ENCODE peak calls at places on chromosomes 11 and 22, in nine cellular contexts. X is Calu3; N is COR-L47; C is M059J; R is head of caudate nucleus; A is anterior cingulate cortex; S is A549; Z is immature natural killer cell; J is effector memory CD4-positive, alpha-beta T cell. Y is an unnamed sample.

GRCh38 chr11:46362146-46363030 is 15.1 kb downstream of the DGKZ start:
- DNase-seq in N (no peak), S (no peak), J (no peak), R (no peak), X (no peak), C (no peak), Z (no peak), A (no peak), Y (no peak)

GRCh38 chr22:37545703-37546435 is 14.4 kb upstream of the CDC42EP1 start:
- DNase-seq in S (peak; percentile 79), R (no peak), X (peak; percentile 84), J (no peak), C (peak; percentile 97), Z (no peak), A (no peak), N (no peak), Y (peak; percentile 90)

GRCh38 chr11:14451825-14452224 is 47.8 kb downstream of the COPB1 start:
- DNase-seq in C (peak; percentile 64), A (no peak), R (no peak), X (no peak), J (no peak), Z (no peak), N (no peak), S (no peak), Y (peak; percentile 25)

GRCh38 chr22:29478326-29479276 is 1.4 kb upstream of the NEFH start:
- DNase-seq in S (peak; percentile 28), C (no peak), X (peak; percentile 30), A (no peak), J (no peak), N (no peak), R (no peak), Z (no peak), Y (no peak)

GRCh38 chr11:67376873-67377808 is 3.7 kb upstream of the CLCF1 start:
- DNase-seq in S (no peak), A (no peak), J (no peak), Z (no peak), X (peak; percentile 43), N (no peak), C (peak; percentile 44), R (no peak), Y (no peak)

GRCh38 chr22:36164621-36165020 is 4.1 kb upstream of the APOL3 start:
- DNase-seq in R (no peak), C (no peak), Z (no peak), X (no peak), A (no peak), J (no peak), N (no peak), S (no peak), Y (no peak)

GRCh38 chr11:77117485-77117884 is 10.6 kb upstream of the MYO7A start:
- DNase-seq in X (no peak), R (no peak), J (no peak), S (no peak), Z (no peak), N (peak; percentile 77), C (no peak), A (no peak), Y (no peak)

GRCh38 chr11:122791411-122791810 is 46.9 kb upstream of the CRTAM start:
- DNase-seq in X (no peak), R (no peak), N (no peak), Z (no peak), A (no peak), J (no peak), S (no peak), C (peak; percentile 72), Y (no peak)

GRCh38 chr11:69131644-69132300 is 24.0 kb upstream of the SMIM38 start:
- DNase-seq in A (no peak), S (peak; percentile 68), N (peak; percentile 23), J (no peak), C (peak; percentile 76), R (peak; percentile 66), Z (no peak), X (peak; percentile 91), Y (peak; percentile 56)

GRCh38 chr22:29994941-29995340 is 85.3 kb upstream of the HORMAD2 start:
- DNase-seq in C (peak; percentile 39), R (no peak), X (peak; percentile 14), N (no peak), S (no peak), Z (no peak), A (no peak), J (no peak), Y (no peak)

GRCh38 chr22:48880749-48881148 is 946.9 kb downstream of the BRD1 start:
- DNase-seq in C (no peak), Z (no peak), X (no peak), S (no peak), A (no peak), J (no peak), R (no peak), N (no peak), Y (no peak)

GRCh38 chr22:22076937-22077703 is 94.5 kb upstream of the TOP3B start:
- DNase-seq in C (no peak), R (peak; percentile 21), N (no peak), J (no peak), S (no peak), X (no peak), Z (no peak), A (no peak), Y (no peak)

GRCh38 chr22:39690901-39691620 is 120.5 kb downstream of the CACNA1I start:
- DNase-seq in S (no peak), Z (no peak), N (peak; percentile 37), X (no peak), J (no peak), R (peak; percentile 55), C (no peak), A (peak; percentile 13), Y (no peak)

Y was measured in HFFc6.